ENCODE peak calls at places on chromosomes 16 and 17, in four cellular contexts. E, N, L and U are unnamed samples.

GRCh38 chr16:72927199-72928088 is 120.5 kb downstream of the ZFHX3 start:
- DNase-seq in N (peak), L (no peak), E (no peak), U (no peak)

GRCh38 chr16:81526935-81527334 is 82.3 kb downstream of the CMIP start:
- DNase-seq in L (no peak), E (no peak), N (no peak), U (no peak)

GRCh38 chr17:81076097-81076754 is 41.3 kb downstream of the BAIAP2 start:
- DNase-seq in E (no peak), L (no peak), N (peak), U (no peak)

GRCh38 chr17:55466671-55467070 is 44.6 kb downstream of the SMIM36 start:
- DNase-seq in E (no peak), L (no peak), N (no peak), U (no peak)

GRCh38 chr16:23949630-23950290 is 114.0 kb downstream of the PRKCB start:
- DNase-seq in L (no peak), N (no peak), E (peak), U (peak)

GRCh38 chr16:53417011-53417410 is 17.3 kb upstream of the RBL2 start:
- DNase-seq in E (no peak), N (no peak), L (no peak), U (no peak)

GRCh38 chr17:80005360-80006338 is 30.0 kb downstream of the TBC1D16 start:
- DNase-seq in L (no peak), N (peak), E (peak), U (peak)

GRCh38 chr17:73410586-73411329 is 99.0 kb upstream of the CDC42EP4 start:
- DNase-seq in N (no peak), L (no peak), E (no peak), U (no peak)

GRCh38 chr17:39740357-39741111 is 2.8 kb downstream of the GRB7 start:
- DNase-seq in E (no peak), N (no peak), L (no peak), U (no peak)

GRCh38 chr17:77449908-77450741 is 309.4 kb downstream of the SEC14L1 start:
- DNase-seq in N (no peak), E (no peak), L (peak), U (no peak)

GRCh38 chr16:49588729-49589384 is 215.3 kb downstream of the C16orf78 start:
- DNase-seq in L (no peak), N (no peak), E (no peak), U (no peak)

GRCh38 chr16:75234856-75235696 is 16.3 kb downstream of the CTRB1 start:
- DNase-seq in N (no peak), E (no peak), L (no peak), U (no peak)

GRCh38 chr17:39676198-39676819 is 8.1 kb downstream of the PNMT start:
- DNase-seq in L (peak), N (no peak), E (peak), U (no peak)

GRCh38 chr16:64061621-64062020 is 1060.2 kb downstream of the CDH11 start:
- DNase-seq in L (no peak), N (no peak), E (no peak), U (no peak)

GRCh38 chr17:64155090-64155630 is 25.2 kb upstream of the ERN1 start:
- DNase-seq in E (no peak), N (no peak), L (no peak), U (no peak)

GRCh38 chr16:1914084-1914608 is 4.1 kb downstream of the HS3ST6 start:
- DNase-seq in E (no peak), N (no peak), L (no peak), U (no peak)

GRCh38 chr17:6753006-6753445 is 2.8 kb upstream of the XAF1 start:
- DNase-seq in E (no peak), L (no peak), N (no peak), U (no peak)

GRCh38 chr16:52191533-52192134 is 355.3 kb downstream of the TOX3 start:
- DNase-seq in L (peak), E (peak), N (peak), U (peak)

GRCh38 chr16:50399411-50399810 is 30.6 kb upstream of the BRD7 start:
- DNase-seq in E (no peak), L (no peak), N (no peak), U (no peak)

GRCh38 chr16:49811630-49812334 is 44.1 kb downstream of the ZNF423 start:
- DNase-seq in E (no peak), N (no peak), L (peak), U (no peak)

GRCh38 chr16:392450-393027 is 4.5 kb upstream of the NME4 start:
- DNase-seq in N (peak), E (no peak), L (no peak), U (no peak)

GRCh38 chr17:31825961-31826691 is 32.9 kb downstream of the COPRS start:
- DNase-seq in E (no peak), L (no peak), N (no peak), U (no peak)

GRCh38 chr16:87249425-87249824 is 67.8 kb downstream of the C16orf95 start:
- DNase-seq in E (no peak), N (no peak), L (no peak), U (no peak)